ENCODE peak calls at places on chromosomes 7 and 10, in ten cellular contexts. One of them, this sample, is unnamed.

GRCh38 chr10:95835911-95836310 is 71.9 kb upstream of the CC2D2B start:
- DNase-seq in OCI-LY7: no peak
- DNase-seq in CD8-positive, alpha-beta T cell: no peak
- DNase-seq in ovary: no peak
- DNase-seq in fibroblast of lung: no peak
- DNase-seq in NCI-H2081 treated with DMSO at 0.1 percent for 48 hours: no peak
- DNase-seq in NCI-H510A: no peak
- DNase-seq in CD4-positive, alpha-beta T cell: no peak
- DNase-seq in activated CD8-positive, alpha-beta memory T cell treated with anti-CD3 and anti-CD28 coated beads for 24 hours: no peak
- DNase-seq in activated T-cell treated with anti-CD3 and anti-CD28 coated beads, Interleukin-2, amount 50 U/mL, for 72 hours: no peak
- DNase-seq in this sample: no peak

GRCh38 chr7:22728416-22729029 is 1.5 kb downstream of the IL6 start:
- DNase-seq in ovary: no peak
- DNase-seq in CD4-positive, alpha-beta T cell: no peak
- DNase-seq in NCI-H510A: peak; percentile 25
- DNase-seq in activated CD8-positive, alpha-beta memory T cell treated with anti-CD3 and anti-CD28 coated beads for 24 hours: no peak
- DNase-seq in OCI-LY7: peak; percentile 61
- DNase-seq in fibroblast of lung: peak; percentile 64
- DNase-seq in activated T-cell treated with anti-CD3 and anti-CD28 coated beads, Interleukin-2, amount 50 U/mL, for 72 hours: no peak
- DNase-seq in CD8-positive, alpha-beta T cell: no peak
- DNase-seq in NCI-H2081 treated with DMSO at 0.1 percent for 48 hours: no peak
- DNase-seq in this sample: peak; percentile 14

GRCh38 chr10:22230331-22230833 is 12.6 kb upstream of the EBLN1 start:
- DNase-seq in CD4-positive, alpha-beta T cell: peak; percentile 28
- DNase-seq in activated CD8-positive, alpha-beta memory T cell treated with anti-CD3 and anti-CD28 coated beads for 24 hours: no peak
- DNase-seq in OCI-LY7: peak; percentile 75
- DNase-seq in NCI-H510A: peak; percentile 7
- DNase-seq in CD8-positive, alpha-beta T cell: no peak
- DNase-seq in NCI-H2081 treated with DMSO at 0.1 percent for 48 hours: peak; percentile 17
- DNase-seq in activated T-cell treated with anti-CD3 and anti-CD28 coated beads, Interleukin-2, amount 50 U/mL, for 72 hours: peak; percentile 17
- DNase-seq in fibroblast of lung: peak; percentile 67
- DNase-seq in ovary: no peak
- DNase-seq in this sample: peak; percentile 34

GRCh38 chr10:84140036-84140379 is 699 bp downstream of the GHITM start:
- DNase-seq in NCI-H2081 treated with DMSO at 0.1 percent for 48 hours: no peak
- DNase-seq in fibroblast of lung: peak; percentile 31
- DNase-seq in ovary: no peak
- DNase-seq in OCI-LY7: peak; percentile 2
- DNase-seq in activated T-cell treated with anti-CD3 and anti-CD28 coated beads, Interleukin-2, amount 50 U/mL, for 72 hours: peak; percentile 25
- DNase-seq in NCI-H510A: no peak
- DNase-seq in activated CD8-positive, alpha-beta memory T cell treated with anti-CD3 and anti-CD28 coated beads for 24 hours: no peak
- DNase-seq in CD4-positive, alpha-beta T cell: no peak
- DNase-seq in CD8-positive, alpha-beta T cell: no peak
- DNase-seq in this sample: no peak

GRCh38 chr7:14691597-14692203 is 210.9 kb downstream of the DGKB start:
- DNase-seq in ovary: peak; percentile 24
- DNase-seq in fibroblast of lung: peak; percentile 18
- DNase-seq in activated T-cell treated with anti-CD3 and anti-CD28 coated beads, Interleukin-2, amount 50 U/mL, for 72 hours: peak; percentile 20
- DNase-seq in NCI-H2081 treated with DMSO at 0.1 percent for 48 hours: peak; percentile 26
- DNase-seq in CD8-positive, alpha-beta T cell: peak; percentile 1
- DNase-seq in CD4-positive, alpha-beta T cell: peak; percentile 11
- DNase-seq in activated CD8-positive, alpha-beta memory T cell treated with anti-CD3 and anti-CD28 coated beads for 24 hours: peak; percentile 75
- DNase-seq in NCI-H510A: no peak
- DNase-seq in OCI-LY7: peak; percentile 47
- DNase-seq in this sample: no peak

GRCh38 chr7:104160375-104160774 is 47.4 kb downstream of the ORC5 start:
- DNase-seq in NCI-H2081 treated with DMSO at 0.1 percent for 48 hours: no peak
- DNase-seq in ovary: no peak
- DNase-seq in OCI-LY7: peak; percentile 13
- DNase-seq in activated CD8-positive, alpha-beta memory T cell treated with anti-CD3 and anti-CD28 coated beads for 24 hours: no peak
- DNase-seq in NCI-H510A: no peak
- DNase-seq in fibroblast of lung: no peak
- DNase-seq in CD4-positive, alpha-beta T cell: no peak
- DNase-seq in activated T-cell treated with anti-CD3 and anti-CD28 coated beads, Interleukin-2, amount 50 U/mL, for 72 hours: no peak
- DNase-seq in CD8-positive, alpha-beta T cell: no peak
- DNase-seq in this sample: peak; percentile 26

GRCh38 chr10:76899490-76899889 is 738.1 kb downstream of the KCNMA1 start:
- DNase-seq in CD4-positive, alpha-beta T cell: no peak
- DNase-seq in NCI-H2081 treated with DMSO at 0.1 percent for 48 hours: no peak
- DNase-seq in fibroblast of lung: peak; percentile 15
- DNase-seq in CD8-positive, alpha-beta T cell: no peak
- DNase-seq in OCI-LY7: no peak
- DNase-seq in ovary: no peak
- DNase-seq in activated CD8-positive, alpha-beta memory T cell treated with anti-CD3 and anti-CD28 coated beads for 24 hours: no peak
- DNase-seq in activated T-cell treated with anti-CD3 and anti-CD28 coated beads, Interleukin-2, amount 50 U/mL, for 72 hours: no peak
- DNase-seq in NCI-H510A: no peak
- DNase-seq in this sample: no peak

GRCh38 chr10:123069271-123069670 is 60.5 kb downstream of the ACADSB start:
- DNase-seq in fibroblast of lung: no peak
- DNase-seq in CD8-positive, alpha-beta T cell: no peak
- DNase-seq in CD4-positive, alpha-beta T cell: no peak
- DNase-seq in NCI-H510A: no peak
- DNase-seq in ovary: no peak
- DNase-seq in OCI-LY7: no peak
- DNase-seq in activated T-cell treated with anti-CD3 and anti-CD28 coated beads, Interleukin-2, amount 50 U/mL, for 72 hours: no peak
- DNase-seq in NCI-H2081 treated with DMSO at 0.1 percent for 48 hours: no peak
- DNase-seq in activated CD8-positive, alpha-beta memory T cell treated with anti-CD3 and anti-CD28 coated beads for 24 hours: no peak
- DNase-seq in this sample: no peak

GRCh38 chr7:136389933-136390332 is 412.8 kb upstream of the MTPN start:
- DNase-seq in NCI-H510A: no peak
- DNase-seq in activated CD8-positive, alpha-beta memory T cell treated with anti-CD3 and anti-CD28 coated beads for 24 hours: no peak
- DNase-seq in CD4-positive, alpha-beta T cell: no peak
- DNase-seq in fibroblast of lung: no peak
- DNase-seq in ovary: no peak
- DNase-seq in OCI-LY7: no peak
- DNase-seq in activated T-cell treated with anti-CD3 and anti-CD28 coated beads, Interleukin-2, amount 50 U/mL, for 72 hours: no peak
- DNase-seq in CD8-positive, alpha-beta T cell: no peak
- DNase-seq in NCI-H2081 treated with DMSO at 0.1 percent for 48 hours: no peak
- DNase-seq in this sample: no peak

GRCh38 chr10:110414563-110415309 is 83.0 kb upstream of the DUSP5 start:
- DNase-seq in activated CD8-positive, alpha-beta memory T cell treated with anti-CD3 and anti-CD28 coated beads for 24 hours: peak; percentile 89
- DNase-seq in fibroblast of lung: peak; percentile 62
- DNase-seq in activated T-cell treated with anti-CD3 and anti-CD28 coated beads, Interleukin-2, amount 50 U/mL, for 72 hours: peak; percentile 91
- DNase-seq in CD4-positive, alpha-beta T cell: peak; percentile 87
- DNase-seq in NCI-H2081 treated with DMSO at 0.1 percent for 48 hours: no peak
- DNase-seq in CD8-positive, alpha-beta T cell: peak; percentile 66
- DNase-seq in NCI-H510A: no peak
- DNase-seq in OCI-LY7: peak; percentile 96
- DNase-seq in ovary: no peak
- DNase-seq in this sample: no peak

GRCh38 chr10:2950546-2950945 is 116.8 kb upstream of the PFKP start:
- DNase-seq in fibroblast of lung: no peak
- DNase-seq in activated T-cell treated with anti-CD3 and anti-CD28 coated beads, Interleukin-2, amount 50 U/mL, for 72 hours: no peak
- DNase-seq in OCI-LY7: no peak
- DNase-seq in NCI-H2081 treated with DMSO at 0.1 percent for 48 hours: no peak
- DNase-seq in CD4-positive, alpha-beta T cell: no peak
- DNase-seq in activated CD8-positive, alpha-beta memory T cell treated with anti-CD3 and anti-CD28 coated beads for 24 hours: no peak
- DNase-seq in ovary: no peak
- DNase-seq in CD8-positive, alpha-beta T cell: no peak
- DNase-seq in NCI-H510A: no peak
- DNase-seq in this sample: no peak

GRCh38 chr10:79295593-79295992 is 51.7 kb upstream of the PPIF start:
- DNase-seq in OCI-LY7: no peak
- DNase-seq in activated CD8-positive, alpha-beta memory T cell treated with anti-CD3 and anti-CD28 coated beads for 24 hours: no peak
- DNase-seq in NCI-H2081 treated with DMSO at 0.1 percent for 48 hours: no peak
- DNase-seq in CD8-positive, alpha-beta T cell: no peak
- DNase-seq in activated T-cell treated with anti-CD3 and anti-CD28 coated beads, Interleukin-2, amount 50 U/mL, for 72 hours: no peak
- DNase-seq in CD4-positive, alpha-beta T cell: no peak
- DNase-seq in fibroblast of lung: no peak
- DNase-seq in ovary: no peak
- DNase-seq in NCI-H510A: no peak
- DNase-seq in this sample: no peak

GRCh38 chr7:95511716-95512260 is 26.0 kb downstream of the ASB4 start:
- DNase-seq in OCI-LY7: peak; percentile 63
- DNase-seq in activated CD8-positive, alpha-beta memory T cell treated with anti-CD3 and anti-CD28 coated beads for 24 hours: peak; percentile 63
- DNase-seq in fibroblast of lung: peak; percentile 54
- DNase-seq in NCI-H510A: no peak
- DNase-seq in NCI-H2081 treated with DMSO at 0.1 percent for 48 hours: peak; percentile 13
- DNase-seq in CD4-positive, alpha-beta T cell: peak; percentile 9
- DNase-seq in CD8-positive, alpha-beta T cell: peak; percentile 13
- DNase-seq in activated T-cell treated with anti-CD3 and anti-CD28 coated beads, Interleukin-2, amount 50 U/mL, for 72 hours: peak; percentile 61
- DNase-seq in ovary: peak; percentile 59
- DNase-seq in this sample: no peak

GRCh38 chr10:126425473-126426065 is 37.3 kb upstream of the ADAM12 start:
- DNase-seq in CD8-positive, alpha-beta T cell: no peak
- DNase-seq in ovary: no peak
- DNase-seq in activated CD8-positive, alpha-beta memory T cell treated with anti-CD3 and anti-CD28 coated beads for 24 hours: no peak
- DNase-seq in CD4-positive, alpha-beta T cell: no peak
- DNase-seq in fibroblast of lung: peak; percentile 40
- DNase-seq in activated T-cell treated with anti-CD3 and anti-CD28 coated beads, Interleukin-2, amount 50 U/mL, for 72 hours: no peak
- DNase-seq in OCI-LY7: no peak
- DNase-seq in NCI-H510A: no peak
- DNase-seq in NCI-H2081 treated with DMSO at 0.1 percent for 48 hours: no peak
- DNase-seq in this sample: no peak

GRCh38 chr7:130114776-130115175 is 44.4 kb downstream of the KLHDC10 start:
- DNase-seq in activated CD8-positive, alpha-beta memory T cell treated with anti-CD3 and anti-CD28 coated beads for 24 hours: no peak
- DNase-seq in CD8-positive, alpha-beta T cell: no peak
- DNase-seq in OCI-LY7: no peak
- DNase-seq in activated T-cell treated with anti-CD3 and anti-CD28 coated beads, Interleukin-2, amount 50 U/mL, for 72 hours: no peak
- DNase-seq in fibroblast of lung: no peak
- DNase-seq in NCI-H2081 treated with DMSO at 0.1 percent for 48 hours: no peak
- DNase-seq in NCI-H510A: no peak
- DNase-seq in ovary: no peak
- DNase-seq in CD4-positive, alpha-beta T cell: no peak
- DNase-seq in this sample: no peak

GRCh38 chr10:123480845-123481244 is 185.3 kb upstream of the GPR26 start:
- DNase-seq in ovary: no peak
- DNase-seq in CD8-positive, alpha-beta T cell: no peak
- DNase-seq in CD4-positive, alpha-beta T cell: no peak
- DNase-seq in fibroblast of lung: no peak
- DNase-seq in NCI-H510A: no peak
- DNase-seq in OCI-LY7: no peak
- DNase-seq in activated CD8-positive, alpha-beta memory T cell treated with anti-CD3 and anti-CD28 coated beads for 24 hours: no peak
- DNase-seq in activated T-cell treated with anti-CD3 and anti-CD28 coated beads, Interleukin-2, amount 50 U/mL, for 72 hours: no peak
- DNase-seq in NCI-H2081 treated with DMSO at 0.1 percent for 48 hours: no peak
- DNase-seq in this sample: no peak

GRCh38 chr10:132714096-132714721 is 71.7 kb downstream of the NKX6-2 start:
- DNase-seq in activated T-cell treated with anti-CD3 and anti-CD28 coated beads, Interleukin-2, amount 50 U/mL, for 72 hours: no peak
- DNase-seq in CD8-positive, alpha-beta T cell: no peak
- DNase-seq in CD4-positive, alpha-beta T cell: no peak
- DNase-seq in fibroblast of lung: peak; percentile 50
- DNase-seq in OCI-LY7: no peak
- DNase-seq in NCI-H510A: no peak
- DNase-seq in ovary: no peak
- DNase-seq in activated CD8-positive, alpha-beta memory T cell treated with anti-CD3 and anti-CD28 coated beads for 24 hours: no peak
- DNase-seq in NCI-H2081 treated with DMSO at 0.1 percent for 48 hours: no peak
- DNase-seq in this sample: no peak

GRCh38 chr7:105638942-105639495 is 57.7 kb upstream of the EFCAB10 start:
- DNase-seq in activated CD8-positive, alpha-beta memory T cell treated with anti-CD3 and anti-CD28 coated beads for 24 hours: no peak
- DNase-seq in activated T-cell treated with anti-CD3 and anti-CD28 coated beads, Interleukin-2, amount 50 U/mL, for 72 hours: no peak
- DNase-seq in ovary: no peak
- DNase-seq in fibroblast of lung: no peak
- DNase-seq in NCI-H510A: peak; percentile 32
- DNase-seq in NCI-H2081 treated with DMSO at 0.1 percent for 48 hours: peak; percentile 88
- DNase-seq in CD8-positive, alpha-beta T cell: no peak
- DNase-seq in CD4-positive, alpha-beta T cell: no peak
- DNase-seq in OCI-LY7: no peak
- DNase-seq in this sample: no peak

GRCh38 chr7:122652851-122653250 is 46.1 kb downstream of the RNF133 start:
- DNase-seq in activated T-cell treated with anti-CD3 and anti-CD28 coated beads, Interleukin-2, amount 50 U/mL, for 72 hours: no peak
- DNase-seq in NCI-H510A: no peak
- DNase-seq in CD4-positive, alpha-beta T cell: no peak
- DNase-seq in ovary: no peak
- DNase-seq in NCI-H2081 treated with DMSO at 0.1 percent for 48 hours: no peak
- DNase-seq in activated CD8-positive, alpha-beta memory T cell treated with anti-CD3 and anti-CD28 coated beads for 24 hours: no peak
- DNase-seq in OCI-LY7: no peak
- DNase-seq in CD8-positive, alpha-beta T cell: no peak
- DNase-seq in fibroblast of lung: no peak
- DNase-seq in this sample: no peak

GRCh38 chr10:51786684-51787035 is 87.3 kb upstream of the CSTF2T start:
- DNase-seq in CD8-positive, alpha-beta T cell: no peak
- DNase-seq in CD4-positive, alpha-beta T cell: no peak
- DNase-seq in NCI-H2081 treated with DMSO at 0.1 percent for 48 hours: no peak
- DNase-seq in fibroblast of lung: peak; percentile 2
- DNase-seq in ovary: no peak
- DNase-seq in NCI-H510A: no peak
- DNase-seq in activated CD8-positive, alpha-beta memory T cell treated with anti-CD3 and anti-CD28 coated beads for 24 hours: no peak
- DNase-seq in OCI-LY7: no peak
- DNase-seq in activated T-cell treated with anti-CD3 and anti-CD28 coated beads, Interleukin-2, amount 50 U/mL, for 72 hours: no peak
- DNase-seq in this sample: no peak